ENCODE peak calls at places on chromosomes 4 and X, in nine cellular contexts. W is Panc1; E is OCI-LY7; I is activated CD8-positive, alpha-beta T cell treated with anti-CD3 and anti-CD28 coated beads for 36 hours; F is stomach; K is PC-3; T is H9; X is mesothelial cell of epicardium; U is CD4-positive, alpha-beta T cell. P is an unnamed sample.

GRCh38 chr4:25915359-25915716 is 1.3 kb downstream of the SMIM20 start:
- DNase-seq in F (no peak), X (no peak), U (no peak), I (no peak), W (no peak), K (no peak), T (no peak), E (no peak), P (no peak)

GRCh38 chr4:71709961-71710360 is 73.9 kb downstream of the GC start:
- DNase-seq in K (peak), E (no peak), T (no peak), W (no peak), F (no peak), X (no peak), U (no peak), I (no peak), P (no peak)

GRCh38 chr4:57211131-57211530 is 100.9 kb upstream of the IGFBP7 start:
- DNase-seq in K (no peak), I (no peak), X (no peak), U (no peak), T (no peak), F (no peak), W (no peak), E (no peak), P (no peak)

GRCh38 chrX:15167826-15168225 is 102.1 kb downstream of the ASB9 start:
- DNase-seq in K (no peak), F (no peak), E (no peak), X (no peak), U (no peak), I (no peak), T (no peak), W (no peak), P (no peak)

GRCh38 chr4:28279249-28279648 is 1418.6 kb downstream of the STIM2 start:
- DNase-seq in K (no peak), W (no peak), E (no peak), F (no peak), U (no peak), I (no peak), X (no peak), T (no peak), P (no peak)

GRCh38 chrX:19686876-19687275 is 171.6 kb upstream of the MAP3K15 start:
- DNase-seq in E (no peak), I (no peak), F (no peak), X (no peak), W (no peak), U (no peak), K (no peak), T (no peak), P (no peak)

GRCh38 chr4:3365871-3366842 is 73.3 kb downstream of the RGS12 start:
- DNase-seq in E (no peak), X (no peak), W (no peak), F (no peak), U (no peak), K (no peak), T (no peak), I (no peak), P (no peak)

GRCh38 chr4:171813195-171813955 is at the start of gene GALNTL6:
- DNase-seq in K (no peak), I (no peak), W (no peak), F (no peak), U (no peak), E (no peak), T (peak), X (peak), P (no peak)

GRCh38 chr4:47525154-47525819 is 40.2 kb downstream of the ATP10D start:
- DNase-seq in K (peak), E (no peak), X (no peak), U (no peak), W (no peak), F (no peak), I (no peak), T (no peak), P (no peak)

GRCh38 chr4:47209833-47210232 is 178.5 kb downstream of the GABRB1 start:
- DNase-seq in E (no peak), F (no peak), U (no peak), X (no peak), K (peak), I (no peak), T (no peak), W (peak), P (no peak)

GRCh38 chrX:106752101-106752678 is 25.7 kb downstream of the RNF128 start:
- DNase-seq in U (no peak), E (peak), F (no peak), I (peak), W (no peak), T (peak), X (no peak), K (peak), P (no peak)

GRCh38 chrX:133370719-133371275 is 44.5 kb downstream of the GPC4 start:
- DNase-seq in U (no peak), I (no peak), T (no peak), W (no peak), X (no peak), F (no peak), K (no peak), E (no peak), P (no peak)

GRCh38 chrX:15619053-15619772 is 18.5 kb upstream of the ACE2 start:
- DNase-seq in T (no peak), K (peak), X (no peak), U (no peak), E (no peak), I (no peak), W (no peak), F (no peak), P (no peak)

GRCh38 chr4:23788460-23788859 is 101.4 kb downstream of the PPARGC1A start:
- DNase-seq in I (no peak), U (no peak), K (no peak), E (no peak), X (no peak), W (no peak), F (peak), T (no peak), P (no peak)

GRCh38 chrX:13196778-13197177 is 123.1 kb downstream of the ATXN3L start:
- DNase-seq in I (no peak), T (no peak), K (no peak), U (no peak), F (no peak), E (no peak), X (no peak), W (no peak), P (no peak)

GRCh38 chr4:162163892-162164759 is at the start of gene FSTL5:
- DNase-seq in T (peak), X (peak), U (no peak), K (peak), I (peak), F (peak), E (no peak), W (no peak), P (peak)

GRCh38 chrX:5236749-5237148 is 991.9 kb downstream of the NLGN4X start:
- DNase-seq in T (no peak), F (no peak), X (no peak), K (no peak), E (no peak), U (no peak), W (no peak), I (no peak), P (no peak)

GRCh38 chr4:91037951-91038350 is 910.8 kb downstream of the CCSER1 start:
- DNase-seq in E (no peak), U (no peak), K (no peak), F (no peak), W (no peak), T (no peak), X (no peak), I (no peak), P (no peak)

GRCh38 chrX:13857804-13858203 is 40.9 kb upstream of the GPM6B start:
- DNase-seq in F (no peak), X (no peak), K (no peak), I (no peak), T (no peak), W (no peak), U (no peak), E (no peak), P (no peak)

GRCh38 chr4:101277661-101278060 is 69.7 kb downstream of the PPP3CA start:
- DNase-seq in U (no peak), W (no peak), I (no peak), K (peak), X (no peak), T (no peak), E (no peak), F (no peak), P (no peak)

GRCh38 chr4:87042986-87043820 is 108.4 kb downstream of the AFF1 start:
- DNase-seq in U (no peak), K (no peak), X (no peak), E (no peak), W (no peak), T (no peak), I (no peak), F (no peak), P (no peak)

GRCh38 chr4:26116057-26116456 is 202.0 kb downstream of the SMIM20 start:
- DNase-seq in K (peak), F (no peak), I (no peak), U (no peak), T (no peak), X (no peak), E (no peak), W (no peak), P (no peak)

GRCh38 chr4:13907255-13907751 is 279.8 kb upstream of the BOD1L1 start:
- DNase-seq in E (no peak), U (no peak), K (peak), F (no peak), I (no peak), X (no peak), W (peak), T (no peak), P (no peak)

GRCh38 chr4:91826186-91826585 is 477.6 kb upstream of the GRID2 start:
- DNase-seq in X (no peak), I (no peak), K (peak), F (no peak), T (no peak), U (no peak), E (no peak), W (no peak), P (no peak)

GRCh38 chr4:130043796-130044195 is 947.8 kb downstream of the C4orf33 start:
- DNase-seq in X (no peak), W (no peak), E (no peak), K (no peak), F (no peak), T (no peak), U (no peak), I (no peak), P (no peak)

GRCh38 chr4:142211444-142211843 is 575.1 kb downstream of the IL15 start:
- DNase-seq in I (no peak), U (no peak), F (no peak), K (peak), T (no peak), X (no peak), W (no peak), E (no peak), P (no peak)

GRCh38 chrX:13028871-13029336 is 15.5 kb downstream of the FAM9C start:
- DNase-seq in K (peak), W (no peak), U (no peak), E (no peak), X (no peak), F (no peak), T (peak), I (no peak), P (no peak)

GRCh38 chrX:10932842-10933440 is 178.2 kb upstream of the HCCS start:
- DNase-seq in T (no peak), U (no peak), K (peak), I (no peak), W (no peak), X (no peak), F (no peak), E (no peak), P (no peak)

GRCh38 chr4:77631276-77631675 is 25.7 kb downstream of the CXCL13 start:
- DNase-seq in F (no peak), X (no peak), U (no peak), I (no peak), W (no peak), T (no peak), K (no peak), E (no peak), P (no peak)

DNA sequence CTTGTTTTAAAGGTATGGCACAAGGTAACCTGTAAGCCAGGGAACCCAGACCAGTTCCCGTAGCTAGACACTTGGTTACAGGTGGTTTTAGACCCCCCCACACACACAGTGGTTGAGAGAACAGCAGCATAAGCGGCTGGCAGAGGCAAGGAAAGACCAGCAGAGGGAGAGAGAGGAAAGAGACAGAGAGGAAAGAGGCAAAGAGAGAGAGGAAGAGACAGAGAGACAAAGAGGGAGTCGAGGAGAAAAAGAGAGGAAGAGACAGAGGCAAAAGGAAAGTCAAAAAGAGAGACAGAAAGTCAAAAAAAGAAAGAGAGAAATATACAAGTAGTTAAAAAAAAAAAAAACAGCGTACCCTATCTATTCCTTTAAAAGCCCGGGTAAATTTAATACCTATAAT is 19.5 kb upstream of the PCSK1N start:
- DNase-seq in X (no peak), E (peak), T (no peak), F (no peak), W (no peak), U (no peak), I (peak), K (peak), P (no peak)
- TF ChIP-seq CTCF in X (no peak), E (peak), T (peak), F (no peak), W (peak), U (no peak), I (no peak), K (peak), P (peak)

DNA sequence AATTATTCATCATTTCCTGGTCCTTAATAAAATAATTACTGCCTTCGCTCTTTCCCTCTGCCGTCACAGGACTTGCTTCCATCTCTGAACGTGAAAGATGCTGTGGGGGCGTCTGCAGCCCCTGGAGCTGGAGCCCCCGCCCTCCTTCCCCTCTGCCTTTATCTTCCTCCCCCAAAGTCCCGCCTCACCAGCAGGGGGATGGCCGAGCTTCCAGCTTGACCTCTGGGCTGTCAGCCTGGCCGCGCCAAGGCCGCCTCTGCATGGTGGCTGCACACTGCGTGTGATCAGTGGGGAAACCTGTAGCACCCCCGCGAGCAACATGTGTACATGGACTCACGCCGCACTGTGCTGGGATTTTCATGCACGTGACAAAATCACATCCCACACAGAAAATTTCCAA is 26.4 kb upstream of the PSAPL1 start:
- DNase-seq in F (no peak), E (no peak), X (no peak), I (no peak), T (peak), K (no peak), U (no peak), W (no peak), P (no peak)
- TF ChIP-seq CTCF in F (no peak), E (no peak), X (no peak), I (no peak), T (peak), K (no peak), U (no peak), W (no peak), P (no peak)

DNA sequence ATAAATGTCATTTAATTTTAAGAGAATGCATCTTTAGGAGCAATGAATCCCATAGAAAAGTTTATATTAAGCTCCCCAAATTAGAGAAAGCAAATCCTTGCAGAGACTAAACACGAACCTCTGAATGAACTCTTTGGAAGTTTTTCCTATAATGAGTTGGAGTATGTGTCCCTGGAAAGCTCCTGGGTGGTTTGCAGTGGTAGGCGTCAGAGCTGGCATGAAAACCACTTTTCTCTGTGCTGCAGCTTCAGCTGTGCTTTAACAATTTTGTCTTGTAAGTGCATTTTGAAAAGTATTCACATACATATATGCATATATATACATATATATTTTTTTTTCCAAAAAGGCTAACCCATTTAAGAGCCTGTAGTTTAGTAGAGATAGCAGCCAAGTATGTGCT is 148.7 kb upstream of the TBC1D9 start:
- DNase-seq in K (no peak), F (no peak), I (no peak), U (no peak), W (no peak), E (no peak), X (no peak), T (no peak), P (no peak)
- TF ChIP-seq CTCF in K (no peak), F (no peak), I (no peak), U (no peak), W (no peak), E (no peak), X (no peak), T (no peak), P (no peak)

GRCh38 chr4:118774321-118774720 is 61.6 kb downstream of the SEC24D start:
- DNase-seq in E (no peak), X (no peak), U (no peak), K (no peak), W (no peak), F (no peak), T (no peak), I (no peak), P (no peak)

GRCh38 chr4:118770741-118771187 is 65.2 kb downstream of the SEC24D start:
- DNase-seq in W (no peak), K (no peak), F (no peak), U (no peak), T (no peak), E (no peak), I (no peak), X (no peak), P (no peak)

GRCh38 chr4:118774989-118775388 is 60.9 kb downstream of the SEC24D start:
- DNase-seq in X (no peak), U (no peak), E (no peak), T (no peak), F (no peak), K (peak), W (no peak), I (no peak), P (no peak)

GRCh38 chr4:118773082-118773792 is 62.7 kb downstream of the SEC24D start:
- DNase-seq in K (no peak), X (no peak), E (no peak), W (no peak), F (no peak), T (no peak), I (no peak), U (no peak), P (no peak)

GRCh38 chr4:118772149-118773081 is 63.5 kb downstream of the SEC24D start:
- DNase-seq in T (no peak), E (peak), U (no peak), I (no peak), F (no peak), K (peak), W (peak), X (no peak), P (no peak)
- TF ChIP-seq CTCF in T (peak), E (peak), U (peak), I (peak), F (no peak), K (peak), W (peak), X (peak), P (peak)

GRCh38 chrX:123181515-123181914 is 2.6 kb upstream of the GRIA3 start:
- DNase-seq in X (no peak), W (no peak), E (no peak), I (no peak), K (no peak), U (no peak), F (no peak), T (no peak), P (no peak)
- TF ChIP-seq CTCF in X (no peak), W (no peak), E (no peak), I (no peak), K (no peak), U (no peak), F (no peak), T (no peak), P (no peak)

GRCh38 chrX:68084765-68085164 is 348.5 kb downstream of the OPHN1 start:
- DNase-seq in U (no peak), T (no peak), W (no peak), K (no peak), X (no peak), E (no peak), F (no peak), I (no peak), P (no peak)

GRCh38 chrX:68090266-68090665 is 343.0 kb downstream of the OPHN1 start:
- DNase-seq in F (no peak), X (no peak), K (no peak), U (no peak), I (no peak), T (no peak), E (no peak), W (no peak), P (no peak)
- TF ChIP-seq CTCF in F (no peak), X (no peak), K (peak), U (no peak), I (no peak), T (peak), E (no peak), W (no peak), P (no peak)

GRCh38 chrX:151753313-151754041 is 18.9 kb downstream of the CNGA2 start:
- DNase-seq in F (peak), E (no peak), W (peak), X (peak), T (peak), I (peak), U (no peak), K (peak), P (peak)
- TF ChIP-seq CTCF in F (no peak), E (no peak), W (peak), X (peak), T (peak), I (peak), U (no peak), K (peak), P (peak)

DNA sequence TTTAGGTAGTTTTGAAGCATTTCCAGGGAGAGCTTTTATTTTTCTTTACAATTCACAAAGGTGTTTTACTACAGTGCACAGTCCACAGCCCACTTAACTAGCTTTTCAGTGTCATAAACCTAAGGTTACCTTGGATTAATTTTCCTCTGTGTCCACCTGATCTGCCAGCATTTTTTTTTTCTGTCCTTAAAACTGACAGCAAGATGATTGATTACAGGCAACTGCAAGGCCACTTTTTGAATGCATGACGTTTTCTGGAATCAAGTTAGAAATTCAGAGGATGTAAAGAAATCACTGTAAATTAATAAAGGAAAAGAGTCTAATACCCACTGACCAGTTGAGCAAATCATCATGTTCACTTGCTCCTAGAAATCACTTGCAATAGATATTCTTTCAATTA is 68.9 kb downstream of the PDHA2 start:
- DNase-seq in E (no peak), T (no peak), I (no peak), W (no peak), K (no peak), F (no peak), X (no peak), U (no peak), P (no peak)
- TF ChIP-seq CTCF in E (no peak), T (no peak), I (no peak), W (no peak), K (no peak), F (no peak), X (no peak), U (no peak), P (no peak)

GRCh38 chrX:17882680-17883079 is 21.6 kb upstream of the RAI2 start:
- DNase-seq in W (no peak), T (no peak), U (no peak), K (peak), I (no peak), X (no peak), E (no peak), F (no peak), P (no peak)

DNA sequence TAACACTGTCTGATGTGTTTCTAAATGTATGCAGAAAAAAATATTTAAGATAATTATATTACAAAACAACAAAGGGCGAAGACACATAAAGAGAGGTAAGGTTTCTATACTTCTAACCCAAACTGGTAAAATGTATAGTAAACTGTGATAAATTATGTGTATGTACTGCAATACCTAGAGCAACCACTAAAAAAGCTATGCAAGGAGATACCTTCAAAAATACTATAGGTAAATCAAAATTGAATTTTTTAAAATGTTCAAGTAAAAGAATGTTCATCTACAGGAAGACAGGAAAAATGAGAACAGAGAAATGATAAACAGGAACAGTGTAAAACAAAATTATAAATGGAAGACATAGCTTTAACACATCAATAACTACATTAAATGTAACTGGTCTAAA is 27.3 kb upstream of the RAI2 start:
- DNase-seq in F (no peak), X (no peak), E (no peak), W (no peak), T (no peak), K (peak), I (no peak), U (no peak), P (no peak)
- TF ChIP-seq CTCF in F (no peak), X (peak), E (no peak), W (no peak), T (no peak), K (no peak), I (no peak), U (no peak), P (no peak)